ENCODE peak calls at places on chromosomes 11 and 22, in six cellular contexts. One of them, this sample, is unnamed.

GRCh38 chr11:76380161-76380976 is 563 bp downstream of the THAP12 start:
- DNase-seq in SK-N-SH: peak
- DNase-seq in HepG2: no peak
- DNase-seq in NT2/D1: no peak
- DNase-seq in GM12878: no peak
- DNase-seq in HCT116: no peak
- DNase-seq in this sample: peak

GRCh38 chr11:63536669-63537292 is at the start of gene PLAAT4:
- DNase-seq in SK-N-SH: no peak
- DNase-seq in HepG2: peak
- DNase-seq in NT2/D1: no peak
- DNase-seq in HCT116: no peak
- DNase-seq in GM12878: peak
- DNase-seq in this sample: peak

GRCh38 chr11:128476729-128477128 is 110.6 kb downstream of the ETS1 start:
- DNase-seq in SK-N-SH: no peak
- DNase-seq in GM12878: no peak
- DNase-seq in HepG2: no peak
- DNase-seq in HCT116: no peak
- DNase-seq in NT2/D1: no peak
- DNase-seq in this sample: no peak

GRCh38 chr11:31045335-31045734 is 324.2 kb downstream of the DCDC1 start:
- DNase-seq in SK-N-SH: peak
- DNase-seq in NT2/D1: no peak
- DNase-seq in HCT116: peak
- DNase-seq in HepG2: peak
- DNase-seq in GM12878: no peak
- DNase-seq in this sample: no peak

GRCh38 chr11:22884268-22884667 is 24.0 kb upstream of the CCDC179 start:
- DNase-seq in NT2/D1: no peak
- DNase-seq in HCT116: no peak
- DNase-seq in HepG2: no peak
- DNase-seq in GM12878: no peak
- DNase-seq in SK-N-SH: no peak
- DNase-seq in this sample: no peak

GRCh38 chr11:8192016-8192895 is 23.4 kb upstream of the RIC3 start:
- DNase-seq in GM12878: no peak
- DNase-seq in NT2/D1: peak
- DNase-seq in HCT116: peak
- DNase-seq in HepG2: peak
- DNase-seq in SK-N-SH: peak
- DNase-seq in this sample: peak

GRCh38 chr22:20937031-20937793 is 20.0 kb downstream of the CRKL start:
- DNase-seq in HepG2: no peak
- DNase-seq in NT2/D1: no peak
- DNase-seq in GM12878: no peak
- DNase-seq in SK-N-SH: no peak
- DNase-seq in HCT116: no peak
- DNase-seq in this sample: peak

GRCh38 chr11:118596226-118596625 is 11.2 kb upstream of the PHLDB1 start:
- DNase-seq in GM12878: no peak
- DNase-seq in SK-N-SH: peak
- DNase-seq in NT2/D1: no peak
- DNase-seq in HCT116: no peak
- DNase-seq in HepG2: no peak
- DNase-seq in this sample: no peak

GRCh38 chr11:16356751-16357365 is 512 bp upstream of the SOX6 start:
- DNase-seq in NT2/D1: no peak
- DNase-seq in SK-N-SH: no peak
- DNase-seq in GM12878: no peak
- DNase-seq in HCT116: no peak
- DNase-seq in HepG2: no peak
- DNase-seq in this sample: no peak

GRCh38 chr11:61345170-61345610 is 12.2 kb downstream of the TKFC start:
- DNase-seq in NT2/D1: no peak
- DNase-seq in HCT116: no peak
- DNase-seq in SK-N-SH: peak
- DNase-seq in HepG2: no peak
- DNase-seq in GM12878: no peak
- DNase-seq in this sample: no peak

GRCh38 chr11:93783362-93783761 is 720 bp upstream of the MED17 start:
- DNase-seq in HepG2: no peak
- DNase-seq in SK-N-SH: no peak
- DNase-seq in HCT116: no peak
- DNase-seq in NT2/D1: no peak
- DNase-seq in GM12878: no peak
- DNase-seq in this sample: no peak

GRCh38 chr11:56172256-56172835 is 4.1 kb upstream of the OR5J2 start:
- DNase-seq in HCT116: no peak
- DNase-seq in SK-N-SH: no peak
- DNase-seq in GM12878: no peak
- DNase-seq in HepG2: no peak
- DNase-seq in NT2/D1: no peak
- DNase-seq in this sample: no peak

GRCh38 chr11:3984896-3985295 is 109.7 kb upstream of the RRM1 start:
- DNase-seq in GM12878: no peak
- DNase-seq in SK-N-SH: peak
- DNase-seq in NT2/D1: peak
- DNase-seq in HepG2: no peak
- DNase-seq in HCT116: no peak
- DNase-seq in this sample: peak

GRCh38 chr11:86073948-86074347 is 5.1 kb upstream of the PICALM start:
- DNase-seq in HepG2: no peak
- DNase-seq in GM12878: no peak
- DNase-seq in NT2/D1: no peak
- DNase-seq in SK-N-SH: no peak
- DNase-seq in HCT116: no peak
- DNase-seq in this sample: no peak

GRCh38 chr22:43199541-43199940 is 12.6 kb upstream of the TTLL12 start:
- DNase-seq in HCT116: no peak
- DNase-seq in HepG2: no peak
- DNase-seq in NT2/D1: no peak
- DNase-seq in SK-N-SH: no peak
- DNase-seq in GM12878: no peak
- DNase-seq in this sample: no peak

GRCh38 chr22:40499187-40499753 is 128.9 kb downstream of the SGSM3 start:
- DNase-seq in HCT116: peak
- DNase-seq in GM12878: peak
- DNase-seq in SK-N-SH: peak
- DNase-seq in HepG2: peak
- DNase-seq in NT2/D1: no peak
- DNase-seq in this sample: peak

GRCh38 chr11:81237139-81237538 is 1496.5 kb downstream of the FAM181B start:
- DNase-seq in NT2/D1: peak
- DNase-seq in GM12878: no peak
- DNase-seq in HCT116: no peak
- DNase-seq in SK-N-SH: peak
- DNase-seq in HepG2: peak
- DNase-seq in this sample: no peak

GRCh38 chr11:20125927-20126326 is 34.3 kb downstream of the DBX1 start:
- DNase-seq in HCT116: no peak
- DNase-seq in NT2/D1: no peak
- DNase-seq in GM12878: no peak
- DNase-seq in HepG2: no peak
- DNase-seq in SK-N-SH: no peak
- DNase-seq in this sample: no peak

GRCh38 chr11:71304045-71304444 is 51.7 kb upstream of the SHANK2 start:
- DNase-seq in HepG2: no peak
- DNase-seq in SK-N-SH: no peak
- DNase-seq in NT2/D1: no peak
- DNase-seq in HCT116: no peak
- DNase-seq in GM12878: no peak
- DNase-seq in this sample: no peak

GRCh38 chr11:46363031-46363407 is 15.8 kb downstream of the DGKZ start:
- DNase-seq in NT2/D1: no peak
- DNase-seq in HCT116: no peak
- DNase-seq in SK-N-SH: peak
- DNase-seq in HepG2: no peak
- DNase-seq in GM12878: no peak
- DNase-seq in this sample: no peak

GRCh38 chr22:42258126-42258525 is 12.3 kb downstream of the TCF20 start:
- DNase-seq in HepG2: no peak
- DNase-seq in GM12878: no peak
- DNase-seq in HCT116: no peak
- DNase-seq in NT2/D1: no peak
- DNase-seq in SK-N-SH: no peak
- DNase-seq in this sample: no peak

GRCh38 chr22:49481651-49482399 is 345.8 kb downstream of the BRD1 start:
- DNase-seq in SK-N-SH: no peak
- DNase-seq in NT2/D1: no peak
- DNase-seq in HepG2: no peak
- DNase-seq in HCT116: no peak
- DNase-seq in GM12878: no peak
- DNase-seq in this sample: no peak

GRCh38 chr11:134562941-134563471 is 151.0 kb upstream of the B3GAT1 start:
- DNase-seq in NT2/D1: no peak
- DNase-seq in SK-N-SH: no peak
- DNase-seq in GM12878: no peak
- DNase-seq in HCT116: no peak
- DNase-seq in HepG2: no peak
- DNase-seq in this sample: no peak

GRCh38 chr11:126172596-126173038 is 38.8 kb downstream of the RPUSD4 start:
- DNase-seq in NT2/D1: no peak
- DNase-seq in HepG2: no peak
- DNase-seq in SK-N-SH: no peak
- DNase-seq in HCT116: no peak
- DNase-seq in GM12878: no peak
- DNase-seq in this sample: no peak

GRCh38 chr11:68880851-68881250 is 22.8 kb downstream of the MRPL21 start:
- DNase-seq in HCT116: no peak
- DNase-seq in SK-N-SH: no peak
- DNase-seq in NT2/D1: no peak
- DNase-seq in GM12878: no peak
- DNase-seq in HepG2: no peak
- DNase-seq in this sample: no peak

GRCh38 chr11:2912498-2912897 is 16.7 kb downstream of the PHLDA2 start:
- DNase-seq in NT2/D1: no peak
- DNase-seq in HepG2: peak
- DNase-seq in GM12878: no peak
- DNase-seq in HCT116: peak
- DNase-seq in SK-N-SH: peak
- DNase-seq in this sample: peak

GRCh38 chr11:109423860-109424190 is 1.8 kb downstream of the C11orf87 start:
- DNase-seq in HepG2: no peak
- DNase-seq in GM12878: no peak
- DNase-seq in NT2/D1: no peak
- DNase-seq in HCT116: no peak
- DNase-seq in SK-N-SH: peak
- DNase-seq in this sample: no peak

GRCh38 chr11:33334627-33335026 is 77.4 kb downstream of the HIPK3 start:
- DNase-seq in HCT116: no peak
- DNase-seq in GM12878: no peak
- DNase-seq in NT2/D1: no peak
- DNase-seq in HepG2: no peak
- DNase-seq in SK-N-SH: no peak
- DNase-seq in this sample: no peak

DNA sequence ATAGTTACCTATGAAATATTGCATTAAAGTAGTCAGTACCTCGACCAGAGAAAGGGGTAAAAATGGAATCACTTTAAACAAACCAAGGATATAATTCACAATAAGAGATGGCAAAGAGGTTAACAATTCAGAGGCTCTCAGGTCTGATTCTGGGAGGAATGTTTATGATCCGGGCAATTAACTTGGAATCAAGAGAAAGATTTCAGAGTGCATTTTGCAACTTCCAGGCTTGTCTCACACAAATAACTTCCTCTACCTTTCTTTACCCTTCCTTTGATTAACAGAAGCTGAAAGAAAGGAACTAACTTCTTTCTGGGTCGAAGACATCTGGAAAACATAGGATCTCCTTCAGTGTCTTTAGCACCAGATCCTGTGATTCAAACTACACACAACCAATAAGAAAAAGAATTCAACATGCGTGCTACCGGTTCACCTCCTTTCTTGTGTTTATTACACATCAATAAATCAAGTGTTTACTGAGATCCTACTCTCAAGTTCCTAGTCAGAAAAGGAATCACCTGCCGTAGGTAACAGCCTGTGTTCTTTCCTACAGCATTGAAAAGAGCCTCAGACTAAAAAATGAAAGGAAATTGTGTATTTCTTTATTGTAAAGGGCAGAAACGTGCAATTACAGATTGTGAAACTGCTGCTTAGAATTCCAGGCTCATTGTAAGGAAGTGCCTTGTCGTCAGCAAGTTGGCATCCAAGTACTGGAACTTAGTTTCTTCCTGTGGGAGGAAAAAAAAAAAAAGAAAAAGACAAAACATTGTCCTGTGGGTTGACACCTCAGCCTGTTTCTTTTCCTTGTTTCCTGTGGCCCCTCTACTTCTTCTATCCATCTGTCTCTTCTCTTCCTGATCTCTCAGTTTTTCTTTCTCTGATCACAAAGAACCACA is 29.5 kb downstream of the CARD18 start:
- DNase-seq in SK-N-SH: no peak
- DNase-seq in NT2/D1: no peak
- DNase-seq in HCT116: no peak
- DNase-seq in HepG2: no peak
- DNase-seq in GM12878: no peak
- DNase-seq in this sample: no peak
- TF ChIP-seq YY1 in SK-N-SH: no peak
- TF ChIP-seq YY1 in NT2/D1: no peak
- TF ChIP-seq YY1 in HCT116: no peak
- TF ChIP-seq YY1 in HepG2: no peak
- TF ChIP-seq YY1 in GM12878: no peak
- TF ChIP-seq YY1 in this sample: no peak

GRCh38 chr11:72686639-72687215 is 12.5 kb upstream of the PDE2A start:
- DNase-seq in HCT116: no peak
- DNase-seq in GM12878: no peak
- DNase-seq in HepG2: no peak
- DNase-seq in NT2/D1: no peak
- DNase-seq in SK-N-SH: no peak
- DNase-seq in this sample: no peak
- TF ChIP-seq YY1 in HCT116: no peak
- TF ChIP-seq YY1 in GM12878: no peak
- TF ChIP-seq YY1 in HepG2: no peak
- TF ChIP-seq YY1 in NT2/D1: no peak
- TF ChIP-seq YY1 in SK-N-SH: no peak
- TF ChIP-seq YY1 in this sample: no peak

DNA sequence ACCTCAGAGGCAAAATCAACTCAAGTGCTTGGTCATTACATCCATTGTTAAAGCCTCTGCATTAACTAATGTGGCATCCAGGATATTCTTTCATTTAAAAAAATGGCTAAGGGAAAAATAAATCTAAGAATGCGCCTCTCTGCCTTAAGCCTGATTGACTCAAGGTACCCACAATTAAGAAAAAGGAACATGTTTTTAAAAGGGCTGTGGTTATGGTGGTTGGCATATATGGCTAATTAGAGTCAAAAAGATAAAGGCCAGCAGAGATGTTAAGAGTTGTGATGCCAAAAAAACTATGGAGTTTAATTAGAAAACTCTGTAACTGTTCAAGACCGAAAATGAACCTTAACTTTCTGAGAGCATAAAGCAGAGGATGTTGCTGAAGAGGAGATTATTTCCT is 103.9 kb downstream of the CD44 start:
- DNase-seq in GM12878: no peak
- DNase-seq in HepG2: no peak
- DNase-seq in HCT116: no peak
- DNase-seq in SK-N-SH: no peak
- DNase-seq in NT2/D1: no peak
- DNase-seq in this sample: no peak
- TF ChIP-seq YY1 in GM12878: no peak
- TF ChIP-seq YY1 in HepG2: no peak
- TF ChIP-seq YY1 in HCT116: no peak
- TF ChIP-seq YY1 in SK-N-SH: no peak
- TF ChIP-seq YY1 in NT2/D1: no peak
- TF ChIP-seq YY1 in this sample: no peak

GRCh38 chr11:123122341-123122740 is 60.4 kb upstream of the HSPA8 start:
- DNase-seq in HepG2: no peak
- DNase-seq in SK-N-SH: peak
- DNase-seq in NT2/D1: no peak
- DNase-seq in GM12878: no peak
- DNase-seq in HCT116: no peak
- DNase-seq in this sample: no peak
- TF ChIP-seq YY1 in HepG2: no peak
- TF ChIP-seq YY1 in SK-N-SH: no peak
- TF ChIP-seq YY1 in NT2/D1: no peak
- TF ChIP-seq YY1 in GM12878: no peak
- TF ChIP-seq YY1 in HCT116: no peak
- TF ChIP-seq YY1 in this sample: no peak

This sample was measured in K562.